ENCODE peak calls at places on chromosome 6, in six cellular contexts. P, E, D, Y, Z and O are unnamed samples. For H3K4me1, the result is how much of the 10 kb centered on the place peaks cover.

GRCh38 chr6:150596439-150596838 is 3.2 kb upstream of the PLEKHG1 start:
- DNase-seq in E (peak), Y (no peak), D (no peak), Z (no peak), P (no peak), O (no peak)

GRCh38 chr6:154956771-154957522 is 38.2 kb upstream of the TIAM2 start:
- DNase-seq in D (no peak), P (no peak), Z (no peak), Y (peak), E (no peak), O (no peak)

GRCh38 chr6:110020888-110021287 is 42.8 kb downstream of the GPR6 start:
- DNase-seq in Y (peak), E (no peak), D (no peak), Z (no peak), P (no peak), O (no peak)

GRCh38 chr6:97790926-97791590 is 508.0 kb upstream of the MMS22L start:
- DNase-seq in E (no peak), Y (no peak), Z (no peak), P (no peak), D (no peak), O (no peak)

GRCh38 chr6:23754197-23754596 is 371.8 kb upstream of the NRSN1 start:
- DNase-seq in P (no peak), Z (no peak), Y (peak), E (no peak), D (peak), O (no peak)

GRCh38 chr6:143804835-143805239 is 38.3 kb upstream of the LTV1 start:
- DNase-seq in P (no peak), E (no peak), Z (no peak), D (no peak), Y (no peak), O (no peak)

GRCh38 chr6:4931530-4932505 is 72.0 kb downstream of the RPP40 start:
- DNase-seq in D (no peak), Z (peak), P (no peak), Y (peak), E (peak), O (no peak)

GRCh38 chr6:26240157-26240980 is 124.6 kb upstream of the BTN3A2 start:
- DNase-seq in D (peak), E (peak), Z (no peak), Y (peak), P (no peak), O (no peak)

GRCh38 chr6:52512199-52512598 is 64.7 kb downstream of the TRAM2 start:
- DNase-seq in P (no peak), Z (peak), Y (no peak), E (no peak), D (no peak), O (peak)

GRCh38 chr6:4583026-4583425 is 193.2 kb upstream of the CDYL start:
- DNase-seq in D (no peak), P (no peak), Z (no peak), Y (no peak), E (no peak), O (no peak)

GRCh38 chr6:145731432-145731831 is 3.9 kb downstream of the EPM2A start:
- DNase-seq in D (no peak), Y (no peak), E (no peak), Z (no peak), P (no peak), O (no peak)

GRCh38 chr6:156283091-156283490 is 494.1 kb upstream of the ARID1B start:
- DNase-seq in Z (no peak), Y (no peak), E (no peak), P (no peak), D (no peak), O (no peak)

GRCh38 chr6:154370545-154370944 is 13.9 kb upstream of the IPCEF1 start:
- DNase-seq in P (no peak), Y (peak), D (peak), Z (peak), E (no peak), O (no peak)

GRCh38 chr6:38671885-38672467 is 31.0 kb downstream of the GLO1 start:
- DNase-seq in Y (peak), E (peak), Z (peak), P (no peak), D (peak), O (no peak)

GRCh38 chr6:168320661-168321060 is 1.1 kb upstream of the DACT2 start:
- DNase-seq in E (no peak), D (no peak), P (no peak), Z (no peak), Y (no peak), O (no peak)

GRCh38 chr6:163757506-163757905 is 343.0 kb downstream of the QKI start:
- DNase-seq in P (no peak), E (no peak), Y (peak), Z (no peak), D (no peak), O (no peak)
- H3K4me1 ChIP-seq in P (under half), E (under half), Y (under half), Z (under half), D (under half), O (under half)

GRCh38 chr6:63881791-63882190 is 246.2 kb downstream of the PHF3 start:
- DNase-seq in P (no peak), Z (no peak), E (no peak), Y (no peak), D (no peak), O (no peak)

GRCh38 chr6:63887011-63887751 is 251.6 kb downstream of the PHF3 start:
- DNase-seq in E (no peak), Z (no peak), D (no peak), P (no peak), Y (no peak), O (no peak)

GRCh38 chr6:63883597-63883996 is 248.0 kb downstream of the PHF3 start:
- DNase-seq in P (no peak), Y (no peak), D (no peak), E (no peak), Z (no peak), O (no peak)

GRCh38 chr6:63882208-63882607 is 246.6 kb downstream of the PHF3 start:
- DNase-seq in D (peak), Z (no peak), E (no peak), P (no peak), Y (peak), O (no peak)
- TF ChIP-seq CTCF in D (peak), Z (no peak), E (no peak), P (no peak), Y (no peak), O (no peak)

DNA sequence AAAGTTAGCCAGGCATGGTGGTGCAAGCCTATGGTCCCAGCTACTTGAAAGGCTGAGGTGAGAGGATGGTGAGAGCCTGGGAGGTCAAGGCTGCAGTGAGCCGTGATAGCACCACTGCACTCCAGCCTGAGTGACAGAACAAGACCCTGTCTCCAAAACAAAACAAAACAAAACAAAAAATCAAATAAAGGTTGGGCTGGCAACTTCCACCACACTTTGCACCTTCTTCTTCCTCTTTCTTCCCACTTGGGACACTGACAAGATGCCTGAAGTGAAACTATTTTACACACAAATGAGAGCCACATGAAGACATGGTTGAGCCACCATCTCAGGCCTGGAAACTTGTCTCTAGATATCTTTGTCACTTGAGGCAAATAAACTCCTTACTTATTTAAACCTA is 53.8 kb upstream of the CCDC28A start:
- DNase-seq in Y (no peak), E (no peak), Z (no peak), P (no peak), D (no peak), O (no peak)
- H3K4me1 ChIP-seq in Y (under half), E (under half), Z (under half), P (under half), D (under half), O (under half)

DNA sequence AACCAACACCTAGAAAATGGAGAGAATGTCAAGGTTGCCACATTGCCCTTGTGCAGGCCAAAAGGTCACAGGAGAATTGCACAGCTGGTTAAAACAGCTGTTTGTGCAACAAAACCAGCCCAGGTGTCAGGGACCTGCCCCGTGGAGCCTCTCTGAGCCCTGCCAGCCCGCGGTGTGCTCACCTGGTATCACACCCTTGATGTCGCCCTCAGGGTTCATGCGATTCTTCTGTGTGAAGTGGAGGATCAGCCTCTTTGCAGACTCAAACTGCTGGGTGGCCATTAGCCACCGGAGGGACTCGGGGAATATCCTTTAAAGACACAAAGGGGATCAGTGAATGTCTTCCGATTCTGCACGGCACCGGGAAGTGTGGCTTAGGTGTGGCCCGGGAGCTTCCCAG is 39.2 kb downstream of the PSMG4 start:
- DNase-seq in Z (no peak), D (no peak), E (no peak), P (no peak), Y (no peak), O (no peak)
- TF ChIP-seq CTCF in Z (no peak), D (no peak), E (no peak), P (no peak), Y (no peak), O (no peak)

GRCh38 chr6:152978058-152978457 is 4.8 kb downstream of the FBXO5 start:
- DNase-seq in Y (no peak), D (no peak), Z (no peak), E (no peak), P (no peak), O (no peak)
- H3K4me1 ChIP-seq in Y (under half), D (under half), Z (under half), E (under half), P (under half), O (under half)

GRCh38 chr6:100209323-100210137 is 215.5 kb upstream of the MCHR2 start:
- DNase-seq in E (no peak), D (no peak), P (no peak), Y (no peak), Z (no peak), O (no peak)
- TF ChIP-seq CTCF in E (no peak), D (peak), P (no peak), Y (no peak), Z (no peak), O (no peak)

GRCh38 chr6:127869772-127870404 is 31.0 kb downstream of the THEMIS start:
- DNase-seq in Y (no peak), P (no peak), D (no peak), Z (no peak), E (no peak), O (no peak)
- H3K4me1 ChIP-seq in Y (under half), P (under half), D (under half), Z (under half), E (under half), O (under half)

DNA sequence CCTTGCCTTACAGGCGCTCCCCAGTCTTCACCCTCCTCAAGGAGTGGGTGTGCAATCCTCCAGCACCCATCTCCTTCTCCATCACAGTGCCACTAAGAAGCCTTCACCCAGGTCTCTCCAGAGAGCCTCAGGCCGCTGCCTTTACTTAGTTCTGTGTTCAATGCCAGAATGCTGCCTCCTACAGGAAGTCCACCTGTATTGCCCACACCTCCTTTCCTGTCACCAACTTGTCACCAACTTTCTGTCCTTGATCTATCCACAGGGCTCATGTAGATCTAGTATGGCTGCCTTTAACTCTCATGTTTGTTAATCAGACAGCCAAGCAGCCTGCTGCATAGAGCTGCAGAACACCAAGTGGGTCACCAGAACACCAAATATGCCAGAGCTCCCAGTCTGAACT is 546 bp upstream of the LST1 start:
- DNase-seq in E (no peak), Z (peak), Y (peak), D (no peak), P (no peak), O (no peak)
- TF ChIP-seq CTCF in E (no peak), Z (peak), Y (peak), D (peak), P (no peak), O (no peak)